ENCODE peak calls at places on chromosome 5, in eight cellular contexts. One of them, this sample, is unnamed.
A peak's percentile ranks its signal among the peaks of the same experiment; 100 is the strongest.

GRCh38 chr5:72152506-72152905 is 45.2 kb downstream of the MAP1B start:
- DNase-seq in cardiac muscle cell: no peak
- DNase-seq in stimulated activated CD4-positive, alpha-beta T cell treated with anti-CD3 and anti-CD28 coated beads, Interleukin-2, amount 100 ng/mL, for 4 hours: no peak
- DNase-seq in activated CD8-positive, alpha-beta memory T cell treated with anti-CD3 and anti-CD28 coated beads, Interleukin-2, amount 50 U/mL, for 4 hours: no peak
- DNase-seq in effector memory CD4-positive, alpha-beta T cell: no peak
- DNase-seq in HTR-8/SVneo: no peak
- DNase-seq in M059J: peak; percentile 86
- DNase-seq in AG04450: no peak
- DNase-seq in this sample: no peak

GRCh38 chr5:69219939-69220338 is 14.7 kb upstream of the CDK7 start:
- DNase-seq in cardiac muscle cell: no peak
- DNase-seq in stimulated activated CD4-positive, alpha-beta T cell treated with anti-CD3 and anti-CD28 coated beads, Interleukin-2, amount 100 ng/mL, for 4 hours: no peak
- DNase-seq in activated CD8-positive, alpha-beta memory T cell treated with anti-CD3 and anti-CD28 coated beads, Interleukin-2, amount 50 U/mL, for 4 hours: no peak
- DNase-seq in effector memory CD4-positive, alpha-beta T cell: no peak
- DNase-seq in HTR-8/SVneo: no peak
- DNase-seq in M059J: no peak
- DNase-seq in AG04450: no peak
- DNase-seq in this sample: no peak

GRCh38 chr5:45521067-45521466 is 175.1 kb downstream of the HCN1 start:
- DNase-seq in cardiac muscle cell: peak; percentile 6
- DNase-seq in stimulated activated CD4-positive, alpha-beta T cell treated with anti-CD3 and anti-CD28 coated beads, Interleukin-2, amount 100 ng/mL, for 4 hours: no peak
- DNase-seq in activated CD8-positive, alpha-beta memory T cell treated with anti-CD3 and anti-CD28 coated beads, Interleukin-2, amount 50 U/mL, for 4 hours: no peak
- DNase-seq in effector memory CD4-positive, alpha-beta T cell: no peak
- DNase-seq in HTR-8/SVneo: no peak
- DNase-seq in M059J: peak; percentile 48
- DNase-seq in AG04450: no peak
- DNase-seq in this sample: peak; percentile 3

GRCh38 chr5:76204713-76205112 is 121.5 kb downstream of the SV2C start:
- DNase-seq in cardiac muscle cell: no peak
- DNase-seq in stimulated activated CD4-positive, alpha-beta T cell treated with anti-CD3 and anti-CD28 coated beads, Interleukin-2, amount 100 ng/mL, for 4 hours: no peak
- DNase-seq in activated CD8-positive, alpha-beta memory T cell treated with anti-CD3 and anti-CD28 coated beads, Interleukin-2, amount 50 U/mL, for 4 hours: no peak
- DNase-seq in effector memory CD4-positive, alpha-beta T cell: no peak
- DNase-seq in HTR-8/SVneo: no peak
- DNase-seq in M059J: no peak
- DNase-seq in AG04450: no peak
- DNase-seq in this sample: peak; percentile 96

GRCh38 chr5:172361566-172362238 is 78.1 kb upstream of the UBTD2 start:
- DNase-seq in cardiac muscle cell: peak; percentile 94
- DNase-seq in stimulated activated CD4-positive, alpha-beta T cell treated with anti-CD3 and anti-CD28 coated beads, Interleukin-2, amount 100 ng/mL, for 4 hours: no peak
- DNase-seq in activated CD8-positive, alpha-beta memory T cell treated with anti-CD3 and anti-CD28 coated beads, Interleukin-2, amount 50 U/mL, for 4 hours: no peak
- DNase-seq in effector memory CD4-positive, alpha-beta T cell: no peak
- DNase-seq in HTR-8/SVneo: no peak
- DNase-seq in M059J: peak; percentile 95
- DNase-seq in AG04450: peak; percentile 97
- DNase-seq in this sample: peak; percentile 99

GRCh38 chr5:158246661-158247060 is 387.7 kb upstream of the CLINT1 start:
- DNase-seq in cardiac muscle cell: no peak
- DNase-seq in stimulated activated CD4-positive, alpha-beta T cell treated with anti-CD3 and anti-CD28 coated beads, Interleukin-2, amount 100 ng/mL, for 4 hours: no peak
- DNase-seq in activated CD8-positive, alpha-beta memory T cell treated with anti-CD3 and anti-CD28 coated beads, Interleukin-2, amount 50 U/mL, for 4 hours: no peak
- DNase-seq in effector memory CD4-positive, alpha-beta T cell: no peak
- DNase-seq in HTR-8/SVneo: no peak
- DNase-seq in M059J: no peak
- DNase-seq in AG04450: no peak
- DNase-seq in this sample: no peak

GRCh38 chr5:172665049-172665541 is 24.0 kb downstream of the NEURL1B start:
- DNase-seq in cardiac muscle cell: no peak
- DNase-seq in stimulated activated CD4-positive, alpha-beta T cell treated with anti-CD3 and anti-CD28 coated beads, Interleukin-2, amount 100 ng/mL, for 4 hours: no peak
- DNase-seq in activated CD8-positive, alpha-beta memory T cell treated with anti-CD3 and anti-CD28 coated beads, Interleukin-2, amount 50 U/mL, for 4 hours: no peak
- DNase-seq in effector memory CD4-positive, alpha-beta T cell: no peak
- DNase-seq in HTR-8/SVneo: no peak
- DNase-seq in M059J: no peak
- DNase-seq in AG04450: no peak
- DNase-seq in this sample: no peak

GRCh38 chr5:139137703-139138102 is 60.5 kb downstream of the SIL1 start:
- DNase-seq in cardiac muscle cell: peak; percentile 67
- DNase-seq in stimulated activated CD4-positive, alpha-beta T cell treated with anti-CD3 and anti-CD28 coated beads, Interleukin-2, amount 100 ng/mL, for 4 hours: no peak
- DNase-seq in activated CD8-positive, alpha-beta memory T cell treated with anti-CD3 and anti-CD28 coated beads, Interleukin-2, amount 50 U/mL, for 4 hours: no peak
- DNase-seq in effector memory CD4-positive, alpha-beta T cell: no peak
- DNase-seq in HTR-8/SVneo: no peak
- DNase-seq in M059J: peak; percentile 37
- DNase-seq in AG04450: no peak
- DNase-seq in this sample: peak; percentile 60

GRCh38 chr5:677131-678101 is 15.7 kb downstream of the TPPP start:
- DNase-seq in cardiac muscle cell: no peak
- DNase-seq in stimulated activated CD4-positive, alpha-beta T cell treated with anti-CD3 and anti-CD28 coated beads, Interleukin-2, amount 100 ng/mL, for 4 hours: no peak
- DNase-seq in activated CD8-positive, alpha-beta memory T cell treated with anti-CD3 and anti-CD28 coated beads, Interleukin-2, amount 50 U/mL, for 4 hours: no peak
- DNase-seq in effector memory CD4-positive, alpha-beta T cell: no peak
- DNase-seq in HTR-8/SVneo: no peak
- DNase-seq in M059J: no peak
- DNase-seq in AG04450: no peak
- DNase-seq in this sample: no peak

This sample was measured in epithelial cell of esophagus.